ENCODE peak calls at places on chromosome 16, in four cellular contexts. M, I, G and L are unnamed samples.

GRCh38 chr16:76278976-76279375 is 1.8 kb downstream of the CNTNAP4 start:
- DNase-seq in M (no peak), I (no peak), G (peak), L (no peak)

GRCh38 chr16:89115216-89115949 is 21.7 kb downstream of the ACSF3 start:
- DNase-seq in M (no peak), I (peak), G (peak), L (peak)

GRCh38 chr16:1093284-1094123 is 2.5 kb downstream of the C1QTNF8 start:
- DNase-seq in M (no peak), I (no peak), G (no peak), L (no peak)

GRCh38 chr16:51881731-51882130 is 665.2 kb downstream of the TOX3 start:
- DNase-seq in M (no peak), I (no peak), G (no peak), L (no peak)

GRCh38 chr16:11618107-11618717 is 31.5 kb upstream of the LITAF start:
- DNase-seq in M (no peak), I (no peak), G (no peak), L (no peak)

GRCh38 chr16:66924527-66925321 is 611 bp downstream of the RRAD start:
- DNase-seq in M (peak), I (peak), G (no peak), L (no peak)

GRCh38 chr16:53756329-53756996 is 52.5 kb downstream of the FTO start:
- DNase-seq in M (no peak), I (no peak), G (no peak), L (no peak)

GRCh38 chr16:1011316-1012082 is 29.9 kb downstream of the SOX8 start:
- DNase-seq in M (no peak), I (no peak), G (no peak), L (no peak)

GRCh38 chr16:31568577-31569359 is 41.1 kb downstream of the AHSP start:
- DNase-seq in M (peak), I (peak), G (no peak), L (peak)

GRCh38 chr16:71645450-71645849 is 19.5 kb downstream of the MARVELD3 start:
- DNase-seq in M (peak), I (no peak), G (peak), L (peak)

GRCh38 chr16:11556945-11557720 is 29.6 kb downstream of the LITAF start:
- DNase-seq in M (no peak), I (no peak), G (no peak), L (no peak)

GRCh38 chr16:19840524-19841110 is 44.0 kb downstream of the GPRC5B start:
- DNase-seq in M (no peak), I (no peak), G (no peak), L (no peak)

GRCh38 chr16:19837984-19838707 is 46.5 kb downstream of the GPRC5B start:
- DNase-seq in M (no peak), I (no peak), G (no peak), L (no peak)

GRCh38 chr16:19841184-19841583 is 43.5 kb downstream of the GPRC5B start:
- DNase-seq in M (no peak), I (no peak), G (no peak), L (no peak)

GRCh38 chr16:19835989-19836421 is 48.6 kb downstream of the GPRC5B start:
- DNase-seq in M (peak), I (no peak), G (no peak), L (no peak)

DNA sequence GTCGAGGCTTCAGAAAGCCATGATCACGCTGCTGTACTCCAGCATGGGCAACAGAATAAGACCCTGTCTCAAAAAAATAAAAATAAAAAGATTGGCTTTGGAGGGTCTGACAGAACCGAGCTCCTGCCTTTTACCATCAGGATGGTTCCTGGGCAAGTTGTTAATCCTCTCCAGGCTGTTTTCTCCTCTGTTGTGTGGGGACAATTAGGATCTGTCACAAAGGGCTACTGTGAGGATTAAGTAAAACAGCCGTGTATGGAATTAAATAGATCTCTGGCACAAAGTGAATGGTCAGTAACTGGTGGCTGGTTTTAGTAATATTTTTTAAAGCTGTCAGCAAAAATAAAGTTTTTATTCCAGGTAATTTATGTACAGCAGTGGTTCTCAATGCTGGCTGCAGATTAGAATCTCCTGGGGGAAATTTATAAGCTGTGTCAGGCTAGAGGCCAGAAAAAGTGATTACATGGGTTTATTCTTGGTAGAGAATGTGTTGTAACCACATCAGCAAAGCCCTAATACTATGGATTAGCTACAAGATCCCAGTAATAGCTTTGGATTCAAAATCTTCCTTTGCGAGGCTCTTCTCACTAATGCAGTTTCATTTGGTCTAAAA is 47.2 kb downstream of the GPRC5B start:
- DNase-seq in M (no peak), I (no peak), G (no peak), L (no peak)
- H3K27ac ChIP-seq in M (no peak), I (no peak), G (no peak), L (no peak)

GRCh38 chr16:58317608-58318152 is 22.9 kb upstream of the PRSS54 start:
- DNase-seq in M (no peak), I (no peak), G (no peak), L (no peak)
- H3K27ac ChIP-seq in M (no peak), I (peak), G (no peak), L (no peak)

DNA sequence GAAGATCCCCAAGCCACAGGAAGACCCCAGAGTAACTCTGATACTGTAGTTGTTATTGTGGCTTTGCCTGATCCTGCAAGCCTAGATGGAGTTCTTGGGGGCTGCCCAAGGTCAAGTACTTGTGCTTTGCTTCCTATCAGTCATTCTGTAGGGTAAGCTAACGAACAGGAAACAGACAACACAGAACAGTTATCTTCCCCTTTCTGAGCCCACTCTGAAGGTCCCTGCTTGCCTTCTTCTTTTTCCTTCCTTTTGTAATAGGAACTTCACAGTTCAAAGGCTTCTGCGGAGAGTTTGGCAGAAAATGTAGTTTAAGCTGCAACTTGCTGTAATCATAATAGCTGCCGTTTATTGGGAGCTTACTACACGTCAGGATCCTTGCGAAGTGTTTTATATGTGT is 494.1 kb upstream of the ERCC4 start:
- DNase-seq in M (no peak), I (no peak), G (no peak), L (no peak)
- H3K27ac ChIP-seq in M (no peak), I (no peak), G (no peak), L (no peak)

GRCh38 chr16:22297114-22297870 is at the start of gene POLR3E:
- DNase-seq in M (peak), I (peak), G (peak), L (peak)

GRCh38 chr16:22297871-22298733 is 893 bp downstream of the POLR3E start:
- DNase-seq in M (peak), I (peak), G (peak), L (peak)

GRCh38 chr16:22299036-22299435 is 1.8 kb downstream of the POLR3E start:
- DNase-seq in M (no peak), I (no peak), G (no peak), L (no peak)

GRCh38 chr16:22293137-22294106 is 3.8 kb upstream of the POLR3E start:
- DNase-seq in M (no peak), I (no peak), G (no peak), L (no peak)

DNA sequence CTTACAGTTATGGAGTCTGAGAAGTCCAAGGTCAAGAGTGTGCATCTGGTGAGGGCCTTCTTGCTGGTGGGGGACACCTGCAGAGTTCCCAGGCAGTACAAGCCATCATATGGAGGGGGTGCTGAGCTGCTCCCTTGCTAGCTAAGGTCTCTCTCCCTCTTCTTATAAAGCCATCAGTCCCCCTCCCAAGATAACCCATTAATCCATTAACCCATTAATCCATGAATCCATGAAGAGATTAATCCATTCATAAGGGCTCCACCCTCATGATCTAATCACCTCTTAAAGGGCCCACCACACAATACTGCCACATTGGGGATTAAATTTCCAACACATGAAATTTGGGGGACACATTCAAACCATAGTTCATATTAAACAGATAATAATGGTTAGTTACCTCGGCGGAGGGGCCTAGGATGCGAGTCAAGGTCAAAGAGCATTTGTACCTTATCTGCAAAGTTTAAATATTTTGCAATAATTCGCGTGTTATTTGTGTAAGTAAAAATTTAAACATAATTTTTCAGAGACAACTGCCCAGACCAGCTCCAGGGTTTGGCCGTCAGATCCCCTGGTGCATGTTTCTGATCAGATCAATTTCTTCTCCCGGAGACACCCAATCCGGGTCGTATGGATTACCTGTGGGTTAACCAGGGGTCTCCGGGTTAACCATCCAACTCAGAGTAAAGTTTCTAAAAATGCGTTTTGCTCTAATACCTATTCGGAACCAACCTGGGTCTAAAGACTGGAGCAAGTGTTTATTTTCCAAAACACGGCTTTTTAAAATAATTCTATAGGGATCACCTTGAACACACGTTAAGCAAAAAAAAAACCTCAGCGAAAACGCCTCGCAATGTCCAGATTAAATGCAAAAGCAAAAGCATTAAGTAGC is 740 bp upstream of the POLR3E start:
- DNase-seq in M (peak), I (no peak), G (no peak), L (peak)
- H3K27ac ChIP-seq in M (no peak), I (peak), G (no peak), L (peak)

GRCh38 chr16:49780436-49780835 is 75.5 kb downstream of the ZNF423 start:
- DNase-seq in M (no peak), I (no peak), G (no peak), L (no peak)
- H3K27ac ChIP-seq in M (no peak), I (no peak), G (no peak), L (no peak)

GRCh38 chr16:85167589-85168537 is 55.6 kb upstream of the CIBAR2 start:
- DNase-seq in M (no peak), I (peak), G (no peak), L (no peak)
- H3K27ac ChIP-seq in M (no peak), I (no peak), G (no peak), L (no peak)

GRCh38 chr16:81609323-81609892 is 164.8 kb downstream of the CMIP start:
- DNase-seq in M (peak), I (no peak), G (no peak), L (no peak)
- H3K27ac ChIP-seq in M (peak), I (no peak), G (peak), L (peak)